ENCODE peak calls at places on chromosomes 5 and 9, in eight cellular contexts. F, J, C, A, Z, V, R and Q are unnamed samples.

GRCh38 chr5:84381501-84382362 is 2.9 kb downstream of the EDIL3 start:
- DNase-seq in F (no peak), J (no peak), C (no peak), A (no peak), Z (no peak), V (no peak), R (no peak), Q (no peak)

GRCh38 chr9:97437151-97437550 is 25.3 kb downstream of the TDRD7 start:
- DNase-seq in F (no peak), J (no peak), C (peak; percentile 7), A (no peak), Z (no peak), V (no peak), R (no peak), Q (no peak)

GRCh38 chr5:86917117-86917579 is 299.4 kb downstream of the COX7C start:
- DNase-seq in F (peak; percentile 61), J (no peak), C (peak; percentile 4), A (peak; percentile 4), Z (no peak), V (no peak), R (no peak), Q (no peak)

GRCh38 chr9:124784503-124784902 is 7.6 kb downstream of the OLFML2A start:
- DNase-seq in F (peak; percentile 74), J (no peak), C (no peak), A (no peak), Z (no peak), V (no peak), R (no peak), Q (no peak)

GRCh38 chr5:107888541-107888940 is 217.8 kb upstream of the EFNA5 start:
- DNase-seq in F (no peak), J (no peak), C (no peak), A (no peak), Z (no peak), V (no peak), R (no peak), Q (no peak)

GRCh38 chr5:173808079-173808808 is 79.9 kb upstream of the CPEB4 start:
- DNase-seq in F (no peak), J (no peak), C (no peak), A (no peak), Z (no peak), V (no peak), R (no peak), Q (no peak)

GRCh38 chr5:177500685-177501522 is 3.5 kb upstream of the PDLIM7 start:
- DNase-seq in F (peak; percentile 78), J (no peak), C (no peak), A (peak; percentile 80), Z (peak; percentile 92), V (peak; percentile 95), R (peak; percentile 88), Q (peak; percentile 40)

GRCh38 chr5:109857405-109858031 is 167.8 kb downstream of the MAN2A1 start:
- DNase-seq in F (no peak), J (no peak), C (no peak), A (no peak), Z (no peak), V (no peak), R (no peak), Q (no peak)

GRCh38 chr5:159519365-159519764 is 189.1 kb upstream of the IL12B start:
- DNase-seq in F (no peak), J (no peak), C (no peak), A (no peak), Z (no peak), V (no peak), R (no peak), Q (no peak)

GRCh38 chr5:147601652-147602051 is 91.8 kb upstream of the DPYSL3 start:
- DNase-seq in F (no peak), J (no peak), C (no peak), A (no peak), Z (no peak), V (no peak), R (no peak), Q (no peak)

GRCh38 chr5:142740903-142741302 is 29.3 kb upstream of the ARHGAP26 start:
- DNase-seq in F (no peak), J (peak; percentile 64), C (no peak), A (no peak), Z (no peak), V (no peak), R (no peak), Q (no peak)

GRCh38 chr9:21070887-21071286 is 6.9 kb downstream of the IFNB1 start:
- DNase-seq in F (no peak), J (no peak), C (no peak), A (no peak), Z (no peak), V (no peak), R (no peak), Q (no peak)

GRCh38 chr5:74126294-74126693 is 500.3 kb downstream of the ARHGEF28 start:
- DNase-seq in F (no peak), J (no peak), C (no peak), A (no peak), Z (no peak), V (no peak), R (no peak), Q (no peak)

GRCh38 chr9:90287567-90288274 is 354.9 kb downstream of the DIRAS2 start:
- DNase-seq in F (no peak), J (no peak), C (peak; percentile 19), A (peak; percentile 71), Z (no peak), V (no peak), R (no peak), Q (no peak)

GRCh38 chr5:15645776-15646175 is 145.8 kb downstream of the FBXL7 start:
- DNase-seq in F (no peak), J (no peak), C (no peak), A (no peak), Z (no peak), V (no peak), R (no peak), Q (no peak)

GRCh38 chr5:171308453-171309275 is at the start of gene TLX3:
- DNase-seq in F (no peak), J (no peak), C (no peak), A (no peak), Z (no peak), V (no peak), R (no peak), Q (no peak)

GRCh38 chr9:130041648-130042405 is 1.2 kb downstream of the FNBP1 start:
- DNase-seq in F (no peak), J (no peak), C (no peak), A (no peak), Z (no peak), V (no peak), R (peak; percentile 10), Q (no peak)

GRCh38 chr5:133274597-133274935 is 222.8 kb downstream of the HSPA4 start:
- DNase-seq in F (no peak), J (no peak), C (no peak), A (no peak), Z (no peak), V (no peak), R (no peak), Q (peak; percentile 45)

GRCh38 chr9:17556255-17556654 is 22.6 kb upstream of the SH3GL2 start:
- DNase-seq in F (no peak), J (no peak), C (no peak), A (no peak), Z (no peak), V (no peak), R (no peak), Q (no peak)

GRCh38 chr5:163459465-163459887 is 426 bp downstream of the NUDCD2 start:
- DNase-seq in F (no peak), J (no peak), C (no peak), A (no peak), Z (no peak), V (no peak), R (no peak), Q (no peak)

GRCh38 chr9:80146466-80146865 is 574.7 kb downstream of the TLE4 start:
- DNase-seq in F (no peak), J (no peak), C (no peak), A (no peak), Z (no peak), V (no peak), R (no peak), Q (no peak)
- TF ChIP-seq CTCF in F (peak; percentile 53), J (peak; percentile 41), C (peak; percentile 55), A (no peak), Z (no peak), V (no peak), R (peak; percentile 49), Q (peak; percentile 46)

DNA sequence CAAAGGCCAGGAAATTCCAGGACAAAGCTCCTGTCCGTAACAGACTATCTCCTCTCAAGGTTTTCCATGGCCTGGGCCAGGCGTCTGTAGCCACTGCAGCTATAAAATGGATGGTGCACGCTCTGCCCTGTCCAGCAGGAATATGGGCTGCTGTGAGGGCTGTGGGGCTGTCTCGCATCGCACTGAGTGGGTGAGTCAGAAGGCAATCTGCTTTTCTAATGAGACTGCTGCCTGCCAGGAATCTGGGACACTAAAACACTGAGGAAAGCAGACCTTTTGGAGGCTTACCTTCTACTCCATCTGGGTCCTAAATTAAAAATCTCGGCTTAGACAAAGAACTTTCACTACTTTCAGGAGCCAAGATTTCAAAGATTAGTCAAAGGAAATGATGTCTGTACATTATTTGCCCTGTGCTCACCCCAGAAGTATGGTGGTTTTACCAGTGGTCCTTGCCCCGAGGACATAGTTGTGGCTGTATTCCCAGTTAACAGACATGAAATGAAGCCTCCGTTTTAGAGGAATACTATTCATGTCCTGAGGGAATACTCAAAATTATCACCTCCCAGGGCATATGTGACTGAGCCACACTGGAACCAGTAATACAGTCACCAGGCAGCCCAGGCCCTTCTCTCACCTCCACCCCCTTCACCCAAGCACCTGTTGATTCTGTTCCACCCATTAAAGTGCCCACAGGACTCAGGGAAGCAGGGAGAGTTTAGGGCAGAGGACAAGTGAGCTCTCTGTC is 56.4 kb downstream of the PFDN1 start:
- DNase-seq in F (peak; percentile 92), J (peak; percentile 48), C (no peak), A (no peak), Z (no peak), V (peak; percentile 78), R (no peak), Q (peak; percentile 55)
- TF ChIP-seq CTCF in F (no peak), J (no peak), C (no peak), A (no peak), Z (no peak), V (no peak), R (no peak), Q (no peak)

GRCh38 chr5:55694152-55694830 is 17.8 kb downstream of the SLC38A9 start:
- DNase-seq in F (peak; percentile 18), J (no peak), C (no peak), A (peak; percentile 24), Z (no peak), V (no peak), R (no peak), Q (no peak)

GRCh38 chr5:55692509-55692908 is 19.6 kb downstream of the SLC38A9 start:
- DNase-seq in F (no peak), J (no peak), C (no peak), A (no peak), Z (no peak), V (no peak), R (no peak), Q (no peak)

GRCh38 chr5:55691265-55692105 is 20.6 kb downstream of the SLC38A9 start:
- DNase-seq in F (peak; percentile 40), J (no peak), C (no peak), A (peak; percentile 61), Z (no peak), V (no peak), R (no peak), Q (no peak)

GRCh38 chr5:55692106-55692417 is 20.1 kb downstream of the SLC38A9 start:
- DNase-seq in F (no peak), J (no peak), C (no peak), A (no peak), Z (no peak), V (no peak), R (no peak), Q (no peak)
- TF ChIP-seq CTCF in F (peak; percentile 56), J (no peak), C (no peak), A (no peak), Z (no peak), V (no peak), R (no peak), Q (no peak)

GRCh38 chr9:126014726-126015125 is 267.6 kb downstream of the PBX3 start:
- DNase-seq in F (no peak), J (no peak), C (no peak), A (no peak), Z (no peak), V (no peak), R (no peak), Q (no peak)
- TF ChIP-seq CTCF in F (no peak), J (no peak), C (no peak), A (no peak), Z (no peak), V (no peak), R (no peak), Q (no peak)